ENCODE peak calls at places on chromosomes 5 and 9, in five cellular contexts. One of them, this sample, is unnamed.

GRCh38 chr9:94952553-94953373 is 226.3 kb downstream of the AOPEP start:
- DNase-seq in H1: no peak
- DNase-seq in HEK293T: no peak
- DNase-seq in HepG2: no peak
- DNase-seq in NT2/D1: no peak
- DNase-seq in this sample: peak

GRCh38 chr5:83925321-83925877 is 204.7 kb upstream of the HAPLN1 start:
- DNase-seq in HEK293T: no peak
- DNase-seq in NT2/D1: no peak
- DNase-seq in H1: no peak
- DNase-seq in HepG2: no peak
- DNase-seq in this sample: no peak

GRCh38 chr5:15446552-15446951 is 53.4 kb upstream of the FBXL7 start:
- DNase-seq in H1: no peak
- DNase-seq in NT2/D1: no peak
- DNase-seq in HepG2: no peak
- DNase-seq in HEK293T: no peak
- DNase-seq in this sample: no peak

GRCh38 chr9:110954822-110955291 is 83.4 kb downstream of the LPAR1 start:
- DNase-seq in HepG2: no peak
- DNase-seq in HEK293T: no peak
- DNase-seq in H1: no peak
- DNase-seq in NT2/D1: no peak
- DNase-seq in this sample: no peak

GRCh38 chr5:77167695-77168111 is 42.8 kb upstream of the PDE8B start:
- DNase-seq in H1: no peak
- DNase-seq in NT2/D1: no peak
- DNase-seq in HepG2: no peak
- DNase-seq in HEK293T: no peak
- DNase-seq in this sample: no peak

GRCh38 chr5:154031923-154032489 is 6.7 kb downstream of the FAM114A2 start:
- DNase-seq in H1: no peak
- DNase-seq in NT2/D1: no peak
- DNase-seq in HepG2: no peak
- DNase-seq in HEK293T: no peak
- DNase-seq in this sample: no peak

GRCh38 chr5:86679529-86679928 is 61.8 kb downstream of the COX7C start:
- DNase-seq in HEK293T: peak
- DNase-seq in HepG2: peak
- DNase-seq in H1: no peak
- DNase-seq in NT2/D1: peak
- DNase-seq in this sample: no peak

GRCh38 chr5:99000878-99001277 is 72.1 kb upstream of the CHD1 start:
- DNase-seq in HEK293T: no peak
- DNase-seq in H1: no peak
- DNase-seq in HepG2: no peak
- DNase-seq in NT2/D1: no peak
- DNase-seq in this sample: no peak

GRCh38 chr9:101592788-101593187 is 2.0 kb downstream of the PPP3R2 start:
- DNase-seq in HEK293T: no peak
- DNase-seq in H1: no peak
- DNase-seq in NT2/D1: no peak
- DNase-seq in HepG2: no peak
- DNase-seq in this sample: no peak

GRCh38 chr9:127311239-127311741 is 46.7 kb downstream of the GARNL3 start:
- DNase-seq in H1: no peak
- DNase-seq in NT2/D1: no peak
- DNase-seq in HEK293T: no peak
- DNase-seq in HepG2: peak
- DNase-seq in this sample: no peak

GRCh38 chr5:115543931-115544370 is 624 bp downstream of the FEM1C start:
- DNase-seq in NT2/D1: no peak
- DNase-seq in HEK293T: no peak
- DNase-seq in HepG2: peak
- DNase-seq in H1: no peak
- DNase-seq in this sample: no peak

GRCh38 chr5:127041571-127041970 is 11.2 kb upstream of the MARCHF3 start:
- DNase-seq in HEK293T: no peak
- DNase-seq in H1: no peak
- DNase-seq in HepG2: no peak
- DNase-seq in NT2/D1: no peak
- DNase-seq in this sample: no peak

GRCh38 chr9:106287108-106287631 is 575.8 kb upstream of the ZNF462 start:
- DNase-seq in HEK293T: no peak
- DNase-seq in NT2/D1: no peak
- DNase-seq in H1: no peak
- DNase-seq in HepG2: no peak
- DNase-seq in this sample: no peak

GRCh38 chr9:126503333-126504085 is 110.2 kb upstream of the LMX1B start:
- DNase-seq in NT2/D1: no peak
- DNase-seq in HepG2: no peak
- DNase-seq in HEK293T: no peak
- DNase-seq in H1: no peak
- DNase-seq in this sample: no peak

GRCh38 chr9:112005939-112006338 is 109.3 kb downstream of the UGCG start:
- DNase-seq in HEK293T: no peak
- DNase-seq in NT2/D1: no peak
- DNase-seq in HepG2: no peak
- DNase-seq in H1: no peak
- DNase-seq in this sample: no peak

GRCh38 chr5:113682497-113683136 is 169.1 kb downstream of the YTHDC2 start:
- DNase-seq in HepG2: no peak
- DNase-seq in HEK293T: no peak
- DNase-seq in H1: no peak
- DNase-seq in NT2/D1: no peak
- DNase-seq in this sample: no peak

GRCh38 chr5:77168884-77169254 is 41.6 kb upstream of the PDE8B start:
- DNase-seq in H1: no peak
- DNase-seq in HEK293T: peak
- DNase-seq in NT2/D1: no peak
- DNase-seq in HepG2: no peak
- DNase-seq in this sample: no peak

GRCh38 chr5:147481376-147481775 is 28.5 kb downstream of the DPYSL3 start:
- DNase-seq in HEK293T: no peak
- DNase-seq in H1: no peak
- DNase-seq in HepG2: no peak
- DNase-seq in NT2/D1: no peak
- DNase-seq in this sample: no peak

GRCh38 chr9:89919171-89919681 is 314.4 kb downstream of the GADD45G start:
- DNase-seq in H1: peak
- DNase-seq in HEK293T: no peak
- DNase-seq in HepG2: peak
- DNase-seq in NT2/D1: peak
- DNase-seq in this sample: peak

GRCh38 chr9:137138701-137139467 is at the start of gene GRIN1:
- DNase-seq in H1: no peak
- DNase-seq in HEK293T: no peak
- DNase-seq in NT2/D1: no peak
- DNase-seq in HepG2: no peak
- DNase-seq in this sample: no peak

GRCh38 chr5:2750026-2750757 is 1.3 kb downstream of the IRX2 start:
- DNase-seq in HepG2: no peak
- DNase-seq in H1: no peak
- DNase-seq in HEK293T: no peak
- DNase-seq in NT2/D1: no peak
- DNase-seq in this sample: no peak

GRCh38 chr9:98860871-98861293 is 53.4 kb downstream of the GALNT12 start:
- DNase-seq in NT2/D1: peak
- DNase-seq in HEK293T: peak
- DNase-seq in HepG2: no peak
- DNase-seq in H1: no peak
- DNase-seq in this sample: no peak

GRCh38 chr5:74296685-74297084 is 343.8 kb downstream of the ENC1 start:
- DNase-seq in HEK293T: no peak
- DNase-seq in HepG2: no peak
- DNase-seq in H1: no peak
- DNase-seq in NT2/D1: no peak
- DNase-seq in this sample: peak

DNA sequence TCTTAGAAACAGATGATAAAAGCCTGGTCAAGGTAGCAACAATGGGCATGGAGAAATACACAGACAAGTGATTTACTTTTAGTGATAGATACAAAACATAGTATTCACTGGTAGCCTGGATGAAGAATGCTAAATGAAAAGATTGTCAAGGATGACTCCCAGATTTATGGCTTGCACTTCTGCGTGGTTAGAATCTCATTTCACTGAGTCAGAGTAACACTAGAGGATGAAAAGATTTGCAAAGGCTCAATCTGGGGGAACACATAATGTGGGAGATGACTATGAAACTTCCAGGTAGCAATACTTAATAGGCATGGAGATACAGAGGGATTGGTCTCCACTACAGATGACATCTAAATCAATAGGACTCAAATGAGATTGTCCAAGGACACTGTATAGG is 38.4 kb downstream of the AGTPBP1 start:
- DNase-seq in HepG2: no peak
- DNase-seq in NT2/D1: no peak
- DNase-seq in HEK293T: no peak
- DNase-seq in H1: no peak
- DNase-seq in this sample: no peak
- TF ChIP-seq SUZ12 in HepG2: no peak
- TF ChIP-seq SUZ12 in NT2/D1: no peak
- TF ChIP-seq SUZ12 in HEK293T: no peak
- TF ChIP-seq SUZ12 in H1: no peak
- TF ChIP-seq SUZ12 in this sample: no peak

GRCh38 chr9:34809504-34810186 is 99.7 kb upstream of the CCL21 start:
- DNase-seq in NT2/D1: peak
- DNase-seq in HepG2: no peak
- DNase-seq in H1: peak
- DNase-seq in HEK293T: no peak
- DNase-seq in this sample: no peak
- TF ChIP-seq SUZ12 in NT2/D1: no peak
- TF ChIP-seq SUZ12 in HepG2: no peak
- TF ChIP-seq SUZ12 in H1: no peak
- TF ChIP-seq SUZ12 in HEK293T: no peak
- TF ChIP-seq SUZ12 in this sample: no peak

GRCh38 chr5:122846051-122846567 is 696 bp downstream of the SNX24 start:
- DNase-seq in H1: no peak
- DNase-seq in HepG2: peak
- DNase-seq in HEK293T: no peak
- DNase-seq in NT2/D1: no peak
- DNase-seq in this sample: no peak

GRCh38 chr5:122842016-122842580 is 3.3 kb upstream of the SNX24 start:
- DNase-seq in NT2/D1: no peak
- DNase-seq in HEK293T: no peak
- DNase-seq in H1: no peak
- DNase-seq in HepG2: no peak
- DNase-seq in this sample: no peak

GRCh38 chr5:122845253-122846050 is at the start of gene SNX24:
- DNase-seq in HepG2: peak
- DNase-seq in H1: peak
- DNase-seq in NT2/D1: peak
- DNase-seq in HEK293T: peak
- DNase-seq in this sample: no peak

GRCh38 chr5:122844916-122845252 is 529 bp upstream of the SNX24 start:
- DNase-seq in HEK293T: no peak
- DNase-seq in H1: no peak
- DNase-seq in NT2/D1: no peak
- DNase-seq in HepG2: no peak
- DNase-seq in this sample: no peak

GRCh38 chr5:122844136-122844915 is 1.1 kb upstream of the SNX24 start:
- DNase-seq in H1: no peak
- DNase-seq in HEK293T: no peak
- DNase-seq in HepG2: peak
- DNase-seq in NT2/D1: no peak
- DNase-seq in this sample: no peak
- TF ChIP-seq SUZ12 in H1: no peak
- TF ChIP-seq SUZ12 in HEK293T: no peak
- TF ChIP-seq SUZ12 in HepG2: no peak
- TF ChIP-seq SUZ12 in NT2/D1: no peak
- TF ChIP-seq SUZ12 in this sample: no peak

DNA sequence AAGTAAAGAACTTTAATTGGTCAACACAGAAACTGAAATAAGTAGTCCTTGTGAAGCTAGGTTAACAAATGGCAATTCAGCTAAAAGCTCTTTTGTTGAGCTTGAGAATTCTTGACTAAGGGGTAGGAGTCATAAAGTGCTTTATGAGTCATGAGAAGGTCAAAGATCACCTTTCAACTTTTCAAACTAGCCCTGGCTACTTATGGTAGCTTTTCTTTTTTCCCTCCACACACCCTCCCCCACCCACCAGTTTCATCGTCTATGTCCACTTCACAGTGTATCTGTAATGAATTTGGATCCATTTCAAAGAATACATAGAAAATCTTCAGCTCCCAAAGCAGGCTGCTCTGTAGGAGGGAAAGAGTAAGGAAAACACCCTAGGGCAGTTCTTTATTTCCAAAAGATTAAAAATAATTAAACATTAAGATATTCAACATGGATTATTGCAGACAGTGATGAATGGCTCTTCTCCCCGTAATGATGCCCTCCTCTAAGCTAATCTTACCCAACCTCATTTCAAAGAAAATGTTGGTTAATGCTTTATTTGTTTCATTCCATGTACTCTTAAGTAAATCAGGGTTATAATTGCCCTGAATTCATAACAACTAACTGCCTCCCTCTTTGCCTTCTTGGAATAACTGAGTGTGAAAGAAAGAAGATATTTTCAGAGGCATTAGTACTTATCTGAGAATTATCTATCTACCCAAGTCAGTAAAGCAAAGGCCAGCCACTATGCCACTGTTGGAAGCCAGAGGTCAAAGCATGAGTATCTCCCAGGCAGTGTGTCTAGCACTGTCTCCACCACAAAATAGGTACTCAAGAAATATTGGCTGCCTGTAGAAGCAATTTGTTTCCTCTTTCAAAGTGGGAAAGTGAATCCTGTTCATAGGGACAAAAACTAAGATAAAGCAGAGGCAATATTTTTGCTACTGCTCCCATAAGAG is 290.6 kb downstream of the PIK3R1 start:
- DNase-seq in HEK293T: peak
- DNase-seq in HepG2: peak
- DNase-seq in NT2/D1: no peak
- DNase-seq in H1: no peak
- DNase-seq in this sample: no peak
- TF ChIP-seq SUZ12 in HEK293T: no peak
- TF ChIP-seq SUZ12 in HepG2: no peak
- TF ChIP-seq SUZ12 in NT2/D1: no peak
- TF ChIP-seq SUZ12 in H1: no peak
- TF ChIP-seq SUZ12 in this sample: no peak